ENCODE peak calls at places on chromosomes 1 and 21, in nine cellular contexts. H is T-helper 1 cell; S is hypothalamus; T is hippocampal formation; U is endothelial cell; A is smooth muscle cell of the brain vasculature; G is Right ventricle myocardium inferior; R is activated CD4-positive, CD25-positive, alpha-beta regulatory T cell; L is GM06990. J is an unnamed sample.

GRCh38 chr21:15289896-15290841 is 225.4 kb upstream of the NRIP1 start:
- DNase-seq in H (no peak), S (no peak), T (no peak), U (peak; percentile 8), A (no peak), G (no peak), R (no peak), L (no peak), J (no peak)

GRCh38 chr1:153774780-153775431 is at the start of gene SLC27A3:
- DNase-seq in H (no peak), S (no peak), T (peak; percentile 30), U (no peak), A (no peak), G (peak; percentile 89), R (no peak), L (no peak), J (no peak)

GRCh38 chr21:45413922-45414321 is 9.0 kb downstream of the COL18A1 start:
- DNase-seq in H (no peak), S (no peak), T (no peak), U (no peak), A (no peak), G (peak; percentile 57), R (no peak), L (no peak), J (no peak)

GRCh38 chr21:16279658-16280581 is 550.1 kb downstream of the USP25 start:
- DNase-seq in H (no peak), S (no peak), T (peak; percentile 66), U (no peak), A (peak; percentile 83), G (peak; percentile 41), R (no peak), L (no peak), J (peak; percentile 82)

GRCh38 chr1:198656500-198656932 is 17.7 kb downstream of the PTPRC start:
- DNase-seq in H (peak; percentile 80), S (no peak), T (no peak), U (no peak), A (no peak), G (peak; percentile 76), R (no peak), L (no peak), J (no peak)

GRCh38 chr1:198556969-198557368 is 16.5 kb upstream of the ATP6V1G3 start:
- DNase-seq in H (peak; percentile 52), S (no peak), T (no peak), U (no peak), A (no peak), G (peak; percentile 77), R (no peak), L (peak; percentile 54), J (no peak)

GRCh38 chr1:23799570-23800395 is 771 bp downstream of the GALE start:
- DNase-seq in H (no peak), S (no peak), T (no peak), U (peak; percentile 49), A (no peak), G (peak; percentile 70), R (no peak), L (no peak), J (peak; percentile 40)

GRCh38 chr1:16984717-16985116 is 4.3 kb upstream of the MFAP2 start:
- DNase-seq in H (no peak), S (no peak), T (no peak), U (peak; percentile 52), A (no peak), G (peak; percentile 88), R (no peak), L (no peak), J (no peak)

GRCh38 chr1:204285438-204286322 is 71.9 kb upstream of the GOLT1A start:
- DNase-seq in H (no peak), S (no peak), T (no peak), U (no peak), A (no peak), G (no peak), R (no peak), L (no peak), J (no peak)

GRCh38 chr1:110007045-110007444 is 22.5 kb downstream of the AHCYL1 start:
- DNase-seq in H (no peak), S (no peak), T (no peak), U (no peak), A (no peak), G (no peak), R (no peak), L (no peak), J (no peak)

GRCh38 chr1:36822648-36823047 is 211.7 kb downstream of the GRIK3 start:
- DNase-seq in H (no peak), S (no peak), T (no peak), U (no peak), A (no peak), G (no peak), R (no peak), L (no peak), J (no peak)

GRCh38 chr1:205449750-205450443 is 5.9 kb downstream of the BLACAT1 start:
- DNase-seq in H (no peak), S (no peak), T (no peak), U (peak; percentile 41), A (no peak), G (peak; percentile 48), R (no peak), L (no peak), J (no peak)

GRCh38 chr21:32790626-32791025 is 19.1 kb upstream of the PAXBP1 start:
- DNase-seq in H (no peak), S (no peak), T (no peak), U (no peak), A (no peak), G (no peak), R (no peak), L (no peak), J (no peak)

GRCh38 chr1:15062479-15063099 is 91.0 kb upstream of the TMEM51 start:
- DNase-seq in H (no peak), S (no peak), T (no peak), U (peak; percentile 26), A (no peak), G (no peak), R (no peak), L (no peak), J (no peak)

GRCh38 chr1:222390181-222390580 is 157.7 kb downstream of the HHIPL2 start:
- DNase-seq in H (no peak), S (no peak), T (no peak), U (no peak), A (no peak), G (no peak), R (no peak), L (no peak), J (no peak)

GRCh38 chr1:17232759-17233661 is 15.9 kb upstream of the PADI3 start:
- DNase-seq in H (no peak), S (no peak), T (no peak), U (no peak), A (no peak), G (no peak), R (no peak), L (no peak), J (no peak)

GRCh38 chr1:99956755-99957154 is 13.0 kb upstream of the SLC35A3 start:
- DNase-seq in H (no peak), S (no peak), T (no peak), U (no peak), A (no peak), G (no peak), R (no peak), L (no peak), J (no peak)

GRCh38 chr1:159881930-159882839 is 17.8 kb downstream of the CFAP45 start:
- DNase-seq in H (peak; percentile 28), S (peak; percentile 13), T (no peak), U (peak; percentile 58), A (peak; percentile 97), G (peak; percentile 83), R (no peak), L (no peak), J (peak; percentile 41)

GRCh38 chr1:33654267-33654832 is 181.9 kb downstream of the ZSCAN20 start:
- DNase-seq in H (no peak), S (no peak), T (no peak), U (peak; percentile 39), A (no peak), G (no peak), R (no peak), L (no peak), J (no peak)